ENCODE peak calls at places on chromosomes 6 and 20, in four cellular contexts. F is AG20443, O is K562, S is cardiac fibroblast. V is an unnamed sample.

GRCh38 chr20:2093200-2093781 is 8.3 kb upstream of the STK35 start:
- DNase-seq in O (no peak), F (no peak), S (peak), V (no peak)

GRCh38 chr6:2235782-2236495 is 9.5 kb downstream of the GMDS start:
- DNase-seq in O (no peak), F (no peak), S (no peak), V (no peak)

GRCh38 chr20:33470866-33471265 is 19.0 kb upstream of the CBFA2T2 start:
- DNase-seq in S (no peak), O (no peak), F (no peak), V (no peak)

GRCh38 chr6:117138920-117139319 is 126.4 kb upstream of the VGLL2 start:
- DNase-seq in O (no peak), F (no peak), S (no peak), V (no peak)

GRCh38 chr6:38567436-38567835 is 72.3 kb downstream of the BTBD9 start:
- DNase-seq in S (peak), F (peak), O (no peak), V (peak)

GRCh38 chr6:90103056-90103793 is 193.4 kb downstream of the BACH2 start:
- DNase-seq in F (no peak), O (no peak), S (no peak), V (no peak)

GRCh38 chr6:14366315-14366714 is 248.7 kb downstream of the CD83 start:
- DNase-seq in S (no peak), F (no peak), O (no peak), V (no peak)

GRCh38 chr6:12578751-12579150 is 137.8 kb upstream of the PHACTR1 start:
- DNase-seq in O (no peak), S (no peak), F (peak), V (no peak)

GRCh38 chr6:116180375-116180774 is 54.4 kb upstream of the COL10A1 start:
- DNase-seq in S (no peak), O (no peak), F (no peak), V (no peak)

GRCh38 chr6:155493694-155494143 is 38.1 kb upstream of the NOX3 start:
- DNase-seq in O (no peak), F (peak), S (peak), V (no peak)

GRCh38 chr6:160069050-160069454 is 52.6 kb upstream of the SLC22A1 start:
- DNase-seq in S (no peak), F (no peak), O (no peak), V (no peak)

GRCh38 chr20:64146301-64146935 is 17.8 kb upstream of the MYT1 start:
- DNase-seq in S (no peak), F (no peak), O (no peak), V (peak)

V was measured in Right ventricle myocardium inferior.